ENCODE peak calls at places on chromosomes 12 and 14, in nine cellular contexts. P is WERI-Rb-1, A is MCF 10A, I is transverse colon, Y is AG09309, R is lung, G is AG04449, B is fibroblast of the aortic adventitia, X is choroid plexus epithelial cell. T is an unnamed sample.

GRCh38 chr14:28731358-28731757 is 35.2 kb upstream of the FOXG1 start:
- DNase-seq in P (no peak), A (no peak), I (no peak), Y (no peak), R (no peak), G (no peak), B (peak), X (no peak), T (no peak)

GRCh38 chr12:88625316-88625715 is 45.0 kb upstream of the KITLG start:
- DNase-seq in P (no peak), A (no peak), I (no peak), Y (no peak), R (no peak), G (no peak), B (no peak), X (no peak), T (no peak)

GRCh38 chr14:37594238-37594915 is 672 bp downstream of the FOXA1 start:
- DNase-seq in P (peak), A (peak), I (peak), Y (peak), R (peak), G (peak), B (peak), X (peak), T (peak)

GRCh38 chr14:61188196-61188595 is 92.9 kb downstream of the TMEM30B start:
- DNase-seq in P (no peak), A (no peak), I (no peak), Y (no peak), R (no peak), G (no peak), B (peak), X (peak), T (no peak)

GRCh38 chr12:103517161-103517560 is 21.4 kb upstream of the C12orf42 start:
- DNase-seq in P (no peak), A (no peak), I (no peak), Y (no peak), R (no peak), G (no peak), B (no peak), X (no peak), T (no peak)

GRCh38 chr12:48189331-48190125 is 6.1 kb downstream of the CCDC184 start:
- DNase-seq in P (peak), A (peak), I (peak), Y (no peak), R (peak), G (no peak), B (peak), X (peak), T (no peak)

GRCh38 chr12:51025182-51025747 is 919 bp downstream of the SLC11A2 start:
- DNase-seq in P (no peak), A (no peak), I (no peak), Y (no peak), R (no peak), G (no peak), B (peak), X (no peak), T (no peak)

GRCh38 chr14:79552778-79553177 is 658.5 kb downstream of the DIO2 start:
- DNase-seq in P (no peak), A (no peak), I (no peak), Y (no peak), R (no peak), G (no peak), B (no peak), X (no peak), T (no peak)

GRCh38 chr14:105091335-105092123 is 26.3 kb upstream of the GPR132 start:
- DNase-seq in P (no peak), A (peak), I (peak), Y (no peak), R (peak), G (no peak), B (peak), X (no peak), T (no peak)

GRCh38 chr12:129902371-129903091 is 1.3 kb downstream of the TMEM132D start:
- DNase-seq in P (no peak), A (no peak), I (no peak), Y (no peak), R (no peak), G (no peak), B (no peak), X (no peak), T (no peak)

GRCh38 chr12:49236423-49236822 is 28.5 kb upstream of the TUBA1C start:
- DNase-seq in P (no peak), A (no peak), I (no peak), Y (no peak), R (no peak), G (no peak), B (no peak), X (no peak), T (no peak)

GRCh38 chr12:34336619-34337465 is 314.5 kb downstream of the ALG10 start:
- DNase-seq in P (no peak), A (no peak), I (no peak), Y (no peak), R (no peak), G (no peak), B (no peak), X (no peak), T (no peak)

GRCh38 chr14:53412819-53413664 is 259.9 kb upstream of the DDHD1 start:
- DNase-seq in P (peak), A (peak), I (no peak), Y (no peak), R (no peak), G (no peak), B (no peak), X (peak), T (no peak)

GRCh38 chr14:57889245-57889644 is 23.4 kb upstream of the SLC35F4 start:
- DNase-seq in P (no peak), A (peak), I (no peak), Y (peak), R (peak), G (no peak), B (peak), X (peak), T (peak)

GRCh38 chr14:71720978-71721624 is 211.1 kb upstream of the RGS6 start:
- DNase-seq in P (peak), A (peak), I (peak), Y (no peak), R (peak), G (no peak), B (peak), X (peak), T (peak)
- TF ChIP-seq CTCF in P (peak), A (peak), I (peak), Y (peak), R (peak), G (peak), B (peak), X (peak), T (peak)

GRCh38 chr14:32933623-32933942 is 5.1 kb upstream of the NPAS3 start:
- DNase-seq in P (no peak), A (peak), I (no peak), Y (no peak), R (no peak), G (no peak), B (peak), X (peak), T (no peak)
- TF ChIP-seq CTCF in P (peak), A (no peak), I (no peak), Y (peak), R (no peak), G (peak), B (peak), X (peak), T (no peak)

GRCh38 chr12:21252070-21252469 is 82.6 kb downstream of the SLCO1A2 start:
- DNase-seq in P (no peak), A (no peak), I (no peak), Y (no peak), R (no peak), G (no peak), B (no peak), X (no peak), T (no peak)

DNA sequence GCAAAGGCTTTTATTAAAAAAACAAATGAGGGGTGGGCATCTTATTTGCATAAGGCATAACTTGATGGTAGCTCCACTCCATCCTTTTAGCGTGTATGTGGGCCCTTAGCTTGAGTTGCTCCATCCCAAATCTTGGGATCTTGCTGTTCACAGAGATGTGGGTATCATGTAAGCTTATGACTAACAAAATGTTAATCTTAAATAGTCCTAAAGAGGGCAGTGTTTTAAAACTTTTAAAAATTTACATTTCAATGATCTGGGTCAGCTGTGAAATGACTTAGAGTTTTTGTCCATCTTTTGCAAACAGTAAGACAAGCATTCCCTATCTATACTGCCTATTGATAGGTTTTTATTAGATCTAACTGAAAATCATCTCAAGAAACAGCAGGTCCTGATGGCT is 86.0 kb downstream of the SLCO1A2 start:
- DNase-seq in P (no peak), A (peak), I (no peak), Y (no peak), R (no peak), G (no peak), B (peak), X (peak), T (no peak)
- TF ChIP-seq CTCF in P (no peak), A (peak), I (no peak), Y (peak), R (no peak), G (no peak), B (no peak), X (no peak), T (no peak)

DNA sequence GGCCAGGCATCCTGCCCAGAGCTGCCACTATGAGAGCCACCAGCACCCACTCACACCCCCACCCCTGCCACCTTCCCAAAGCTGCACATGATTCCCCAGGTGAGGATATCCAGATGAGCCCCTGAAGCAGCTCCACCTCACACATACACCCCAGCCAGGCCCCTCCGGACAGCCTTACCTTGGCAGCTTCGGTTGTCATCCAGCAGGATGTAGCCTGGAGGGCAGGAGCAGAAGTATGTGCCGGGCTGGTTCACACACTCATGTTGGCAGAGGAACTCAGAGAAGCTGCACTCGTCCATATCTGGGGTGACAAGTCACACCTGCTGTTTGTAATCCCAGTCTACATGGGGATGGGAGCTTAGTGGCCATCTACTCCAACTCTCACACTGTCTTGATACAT is 15.4 kb upstream of the TC2N start:
- DNase-seq in P (no peak), A (no peak), I (no peak), Y (no peak), R (no peak), G (no peak), B (no peak), X (no peak), T (no peak)
- TF ChIP-seq CTCF in P (no peak), A (no peak), I (no peak), Y (no peak), R (no peak), G (no peak), B (no peak), X (no peak), T (no peak)

DNA sequence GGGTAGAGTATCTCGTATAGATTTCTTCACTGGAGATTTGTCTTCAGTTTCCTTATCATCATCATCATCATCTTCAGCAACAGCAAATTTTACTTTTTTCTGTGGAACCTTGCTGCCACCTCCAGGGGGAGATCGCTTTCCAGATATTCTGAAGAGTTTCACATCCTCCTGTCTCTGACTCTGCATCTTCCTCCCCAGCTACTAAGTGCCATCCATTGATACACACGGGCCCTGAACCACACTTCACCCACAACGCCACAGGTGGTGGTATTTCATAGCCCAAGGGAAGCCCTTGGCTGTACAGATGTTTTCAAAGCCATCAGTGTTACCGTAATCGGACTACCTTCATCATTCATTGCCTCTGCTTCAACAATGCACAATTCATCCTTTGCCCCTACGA is 82.2 kb downstream of the PPP2R5C start:
- DNase-seq in P (no peak), A (no peak), I (peak), Y (no peak), R (no peak), G (no peak), B (no peak), X (peak), T (no peak)
- TF ChIP-seq CTCF in P (no peak), A (no peak), I (peak), Y (peak), R (no peak), G (no peak), B (peak), X (peak), T (peak)

GRCh38 chr14:21093769-21094681 is 4.4 kb downstream of the ZNF219 start:
- DNase-seq in P (peak), A (no peak), I (no peak), Y (no peak), R (no peak), G (no peak), B (no peak), X (no peak), T (no peak)
- TF ChIP-seq CTCF in P (peak), A (peak), I (no peak), Y (no peak), R (no peak), G (peak), B (peak), X (peak), T (peak)

T was measured in kidney epithelial cell.